ENCODE peak calls at places on chromosomes 16 and 17, in six cellular contexts. F is fibroblast of pulmonary artery, R is ovary, M is thoracic aorta, K is BJ, Q is AG09309. V is an unnamed sample.

GRCh38 chr16:80606221-80606766 is 65.5 kb downstream of the DYNLRB2 start:
- DNase-seq in F (no peak), R (no peak), M (no peak), K (no peak), Q (no peak), V (no peak)

GRCh38 chr16:27432600-27432957 is 30.6 kb downstream of the IL21R start:
- DNase-seq in F (peak), R (no peak), M (no peak), K (peak), Q (no peak), V (peak)

GRCh38 chr17:9643611-9644010 is 1.7 kb upstream of the USP43 start:
- DNase-seq in F (no peak), R (no peak), M (no peak), K (no peak), Q (no peak), V (no peak)

GRCh38 chr16:77680496-77680895 is 41.8 kb upstream of the NUDT7 start:
- DNase-seq in F (no peak), R (no peak), M (no peak), K (no peak), Q (no peak), V (peak)

GRCh38 chr16:10165643-10166042 is 16.6 kb downstream of the GRIN2A start:
- DNase-seq in F (no peak), R (no peak), M (no peak), K (no peak), Q (no peak), V (no peak)

GRCh38 chr16:12679660-12680272 is 123.9 kb downstream of the CPPED1 start:
- DNase-seq in F (no peak), R (no peak), M (no peak), K (no peak), Q (no peak), V (no peak)

GRCh38 chr17:5832886-5833285 is 237.3 kb upstream of the WSCD1 start:
- DNase-seq in F (peak), R (no peak), M (no peak), K (peak), Q (no peak), V (peak)

GRCh38 chr16:13999895-14000425 is 71.2 kb upstream of the MRTFB start:
- DNase-seq in F (no peak), R (no peak), M (no peak), K (no peak), Q (no peak), V (no peak)

GRCh38 chr16:67936124-67936875 is at the start of gene PSMB10:
- DNase-seq in F (peak), R (peak), M (no peak), K (no peak), Q (peak), V (peak)

GRCh38 chr16:78383118-78383517 is 283.7 kb downstream of the WWOX start:
- DNase-seq in F (no peak), R (no peak), M (no peak), K (no peak), Q (no peak), V (no peak)

GRCh38 chr16:51393381-51394005 is 242.4 kb upstream of the SALL1 start:
- DNase-seq in F (peak), R (no peak), M (no peak), K (no peak), Q (peak), V (peak)

GRCh38 chr16:82876951-82877350 is 250.2 kb downstream of the CDH13 start:
- DNase-seq in F (no peak), R (no peak), M (no peak), K (no peak), Q (no peak), V (peak)

GRCh38 chr17:49987681-49988441 is 7.2 kb downstream of the DLX3 start:
- DNase-seq in F (no peak), R (peak), M (no peak), K (no peak), Q (peak), V (peak)

GRCh38 chr16:23687034-23687808 is 8.5 kb downstream of the PLK1 start:
- DNase-seq in F (no peak), R (no peak), M (no peak), K (no peak), Q (no peak), V (no peak)

GRCh38 chr17:77346765-77347164 is 206.0 kb downstream of the SEC14L1 start:
- DNase-seq in F (no peak), R (no peak), M (no peak), K (no peak), Q (no peak), V (no peak)

GRCh38 chr16:11101695-11102522 is 154.1 kb downstream of the SOCS1 start:
- DNase-seq in F (peak), R (no peak), M (no peak), K (no peak), Q (no peak), V (no peak)

GRCh38 chr17:39738568-39738901 is 797 bp downstream of the GRB7 start:
- DNase-seq in F (no peak), R (no peak), M (no peak), K (no peak), Q (no peak), V (peak)

GRCh38 chr16:3665508-3665907 is 11.0 kb downstream of the DNASE1 start:
- DNase-seq in F (no peak), R (no peak), M (no peak), K (no peak), Q (no peak), V (no peak)

GRCh38 chr16:25691519-25692091 is at the start of gene HS3ST4:
- DNase-seq in F (no peak), R (no peak), M (no peak), K (no peak), Q (no peak), V (no peak)

GRCh38 chr16:61858996-61859395 is 177.2 kb downstream of the CDH8 start:
- DNase-seq in F (peak), R (no peak), M (no peak), K (peak), Q (peak), V (peak)

GRCh38 chr17:17941015-17941414 is 31.2 kb downstream of the TOM1L2 start:
- DNase-seq in F (no peak), R (no peak), M (no peak), K (no peak), Q (no peak), V (no peak)

GRCh38 chr17:17944743-17945142 is 27.5 kb downstream of the TOM1L2 start:
- DNase-seq in F (no peak), R (no peak), M (no peak), K (no peak), Q (no peak), V (no peak)

GRCh38 chr17:17944253-17944652 is 27.9 kb downstream of the TOM1L2 start:
- DNase-seq in F (no peak), R (no peak), M (no peak), K (no peak), Q (no peak), V (no peak)

GRCh38 chr17:17942846-17943245 is 29.4 kb downstream of the TOM1L2 start:
- DNase-seq in F (peak), R (no peak), M (no peak), K (no peak), Q (no peak), V (peak)

DNA sequence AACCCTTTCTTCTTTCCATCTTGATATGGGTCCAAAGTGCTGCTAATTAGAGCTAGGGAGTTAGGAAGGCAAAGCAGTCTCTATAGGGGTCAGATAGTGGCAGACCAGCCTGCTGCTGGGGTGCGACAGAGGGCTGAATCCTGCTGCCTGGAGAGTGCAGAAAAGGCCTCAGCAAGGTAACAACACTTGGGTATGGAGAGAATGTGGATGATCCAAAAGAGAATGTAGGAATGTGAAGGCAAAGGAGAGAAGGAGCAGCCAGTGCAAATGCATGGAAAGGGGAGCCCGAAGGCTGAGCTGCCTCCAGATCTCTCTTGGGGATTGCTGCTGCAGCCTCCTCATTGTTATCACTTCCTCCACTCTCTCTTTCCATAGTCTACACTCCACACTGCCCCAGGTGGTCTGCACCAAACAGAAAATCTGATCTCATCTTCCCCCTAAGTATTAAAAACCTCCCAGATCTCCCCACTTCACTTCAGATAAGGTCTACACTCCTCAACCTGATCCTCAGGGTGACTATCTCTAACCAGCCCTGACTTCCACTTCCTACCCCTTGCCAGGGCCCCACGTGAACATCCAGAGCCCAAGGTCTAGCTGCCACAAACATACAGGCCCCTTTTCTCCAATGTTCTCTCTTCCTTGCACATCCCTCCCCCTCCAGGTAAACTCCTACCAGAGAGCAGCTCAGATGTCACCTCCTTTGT is 28.8 kb downstream of the TOM1L2 start:
- DNase-seq in F (no peak), R (no peak), M (no peak), K (no peak), Q (no peak), V (no peak)
- H3K4me3 ChIP-seq in F (no peak), R (no peak), M (no peak), K (no peak), Q (no peak), V (no peak)

GRCh38 chr17:42027540-42027889 is 7.6 kb downstream of the NKIRAS2 start:
- DNase-seq in F (no peak), R (no peak), M (no peak), K (no peak), Q (no peak), V (no peak)

GRCh38 chr17:42028791-42029127 is 8.9 kb downstream of the NKIRAS2 start:
- DNase-seq in F (no peak), R (no peak), M (no peak), K (no peak), Q (no peak), V (no peak)

GRCh38 chr17:42026821-42027539 is 7.1 kb downstream of the NKIRAS2 start:
- DNase-seq in F (no peak), R (peak), M (no peak), K (no peak), Q (no peak), V (no peak)

GRCh38 chr17:42025191-42025579 is 5.3 kb downstream of the NKIRAS2 start:
- DNase-seq in F (no peak), R (no peak), M (no peak), K (no peak), Q (no peak), V (no peak)

DNA sequence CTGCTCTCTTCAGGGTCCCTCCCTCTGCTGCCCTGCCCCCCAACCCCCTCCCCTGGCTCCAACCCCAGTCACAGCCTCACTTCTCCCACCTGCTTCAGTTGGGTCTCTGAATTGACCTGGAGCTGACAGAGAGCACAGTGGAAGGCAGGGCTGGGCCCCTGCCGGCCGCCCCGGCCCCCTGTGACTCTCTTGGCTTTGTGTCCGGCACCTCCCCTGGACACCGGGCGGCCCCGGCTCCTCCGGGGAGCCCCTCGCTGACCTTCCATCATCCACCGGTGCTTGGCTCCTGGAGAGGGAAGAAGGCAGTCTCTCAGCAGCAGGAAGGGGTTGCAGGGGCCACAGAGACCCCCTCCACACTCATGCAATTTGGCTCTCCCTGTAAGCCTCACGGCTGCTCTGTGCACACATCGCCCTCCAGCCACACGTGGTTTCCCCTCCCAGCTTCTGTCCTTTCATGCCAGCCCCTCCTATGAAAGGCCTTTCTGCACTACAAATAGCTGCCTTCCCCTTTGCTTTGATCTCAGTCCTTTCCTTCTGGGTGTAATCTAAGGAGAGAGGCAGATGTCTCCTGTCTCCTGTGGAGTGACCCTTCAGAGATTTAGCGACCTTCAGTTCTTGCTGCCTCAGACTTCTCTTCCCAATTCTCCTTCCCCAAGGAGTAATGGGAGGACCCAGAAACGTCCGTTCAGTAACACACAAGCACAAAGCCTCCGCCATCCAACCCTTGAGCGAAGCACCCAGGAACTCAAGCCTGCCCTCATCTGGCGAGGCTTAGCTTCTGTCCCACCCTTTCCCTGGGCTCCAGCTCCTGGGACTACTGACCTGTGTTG is 8.3 kb downstream of the NKIRAS2 start:
- DNase-seq in F (peak), R (no peak), M (no peak), K (no peak), Q (no peak), V (peak)
- TF ChIP-seq CTCF in F (peak), R (no peak), M (no peak), K (peak), Q (peak), V (peak)

GRCh38 chr16:54936979-54937672 is 6.5 kb downstream of the IRX5 start:
- DNase-seq in F (no peak), R (no peak), M (no peak), K (no peak), Q (no peak), V (peak)
- H3K4me3 ChIP-seq in F (peak), R (no peak), M (peak), K (peak), Q (peak), V (peak)

DNA sequence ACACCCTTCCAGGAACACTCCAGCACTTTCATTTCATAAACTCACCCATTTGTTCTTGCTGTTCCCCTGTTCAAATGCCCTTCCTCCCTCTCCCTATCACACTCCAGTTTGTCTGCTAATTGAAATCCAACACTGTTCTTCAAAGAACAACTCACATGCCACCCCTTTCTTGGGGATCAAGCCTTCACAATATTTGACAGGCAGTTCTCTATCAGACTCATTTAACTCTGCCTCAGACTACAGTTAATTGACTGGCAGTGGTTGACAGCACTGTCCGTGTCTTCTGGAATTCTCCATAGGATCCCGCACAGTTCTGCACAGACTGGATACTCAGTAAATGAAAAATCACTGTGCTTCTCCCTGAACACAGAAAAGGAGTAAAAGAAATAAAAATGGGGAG is 87.8 kb downstream of the PMP22 start:
- DNase-seq in F (no peak), R (no peak), M (no peak), K (no peak), Q (no peak), V (no peak)
- TF ChIP-seq CTCF in F (no peak), R (no peak), M (no peak), K (no peak), Q (no peak), V (no peak)

GRCh38 chr17:79852748-79853147 is 13.5 kb upstream of the CBX4 start:
- DNase-seq in F (no peak), R (no peak), M (no peak), K (no peak), Q (no peak), V (peak)
- H3K4me3 ChIP-seq in F (peak), R (peak), M (peak), K (no peak), Q (peak), V (peak)

GRCh38 chr17:75853410-75853809 is 1.7 kb downstream of the WBP2 start:
- DNase-seq in F (peak), R (no peak), M (no peak), K (no peak), Q (no peak), V (peak)

GRCh38 chr17:75854881-75855309 is 240 bp downstream of the WBP2 start:
- DNase-seq in F (no peak), R (no peak), M (no peak), K (no peak), Q (no peak), V (no peak)

GRCh38 chr17:75854111-75854748 is 905 bp downstream of the WBP2 start:
- DNase-seq in F (peak), R (no peak), M (no peak), K (no peak), Q (no peak), V (peak)

GRCh38 chr17:75855310-75856061 is at the start of gene WBP2:
- DNase-seq in F (peak), R (peak), M (peak), K (peak), Q (peak), V (peak)

DNA sequence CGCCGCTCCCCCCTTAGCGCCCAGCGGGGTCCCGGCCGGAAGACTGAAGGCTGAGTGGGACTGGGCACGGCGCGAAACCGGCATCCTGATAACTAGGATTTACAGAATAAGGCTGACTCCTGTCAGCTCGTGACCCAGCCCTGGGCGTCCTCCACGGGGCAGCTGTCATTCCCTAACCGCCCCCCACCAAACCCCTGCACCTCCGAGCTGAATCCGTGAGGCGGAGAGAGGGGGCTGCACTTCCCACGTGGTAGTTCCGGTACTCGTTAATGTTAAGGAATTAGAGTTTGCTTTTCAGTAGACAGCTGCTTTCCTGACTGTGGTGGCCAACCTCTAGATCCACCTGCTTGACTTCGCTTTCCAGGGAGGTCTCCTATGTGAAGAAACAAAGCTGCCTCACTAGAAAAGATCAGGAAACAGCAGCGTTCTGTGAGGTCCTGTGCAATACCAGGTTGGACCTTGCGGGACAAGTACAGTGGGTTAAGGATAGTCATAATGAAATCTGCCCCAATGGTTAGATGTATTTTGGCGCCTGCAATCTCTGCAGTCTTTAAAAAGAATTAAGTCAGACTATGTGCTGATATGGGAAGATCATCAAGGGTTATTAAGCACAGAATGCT is 1.0 kb upstream of the WBP2 start:
- DNase-seq in F (no peak), R (no peak), M (no peak), K (no peak), Q (no peak), V (no peak)
- TF ChIP-seq CTCF in F (no peak), R (peak), M (no peak), K (no peak), Q (peak), V (no peak)

DNA sequence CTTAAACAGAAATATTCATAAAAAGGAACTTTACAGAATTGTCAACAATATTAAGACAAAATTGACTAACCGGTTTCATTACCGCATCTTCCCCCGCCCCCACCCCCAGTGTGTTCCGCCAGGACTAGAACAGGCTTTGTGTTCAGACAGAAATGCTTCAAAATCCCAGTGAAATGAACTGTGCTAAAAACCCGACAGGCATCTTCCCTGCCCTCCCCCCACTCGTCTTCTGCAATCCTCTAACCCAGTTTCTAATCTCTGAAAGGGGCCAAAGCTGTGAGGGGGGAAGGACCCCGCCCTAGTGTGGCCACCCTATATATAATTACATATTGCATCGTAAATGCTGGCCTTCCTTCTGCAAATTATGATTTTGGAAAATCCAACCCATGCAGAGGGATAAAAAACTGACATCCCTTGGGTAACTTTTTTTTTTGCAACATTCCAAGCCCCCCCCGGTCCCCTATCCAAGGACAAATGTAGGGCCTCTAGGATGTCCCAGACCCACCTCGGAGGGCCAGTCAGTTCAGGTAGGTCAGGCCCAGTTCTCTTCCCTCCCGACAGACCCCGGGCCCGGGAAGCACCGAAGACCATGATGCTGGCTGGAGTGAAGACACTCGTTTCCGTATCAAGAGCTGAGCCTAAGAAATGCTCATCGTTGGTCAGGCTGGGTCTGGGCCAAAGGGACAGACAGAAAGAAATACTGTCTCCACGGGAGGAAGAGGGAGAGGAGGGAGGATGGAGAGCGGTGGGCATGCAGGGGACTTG is 1.2 kb upstream of the ROGDI start:
- DNase-seq in F (no peak), R (no peak), M (no peak), K (no peak), Q (no peak), V (no peak)
- H3K4me3 ChIP-seq in F (no peak), R (no peak), M (peak), K (no peak), Q (no peak), V (no peak)